ENCODE peak calls at places on chromosomes 11 and 22, in six cellular contexts. One of them, this sample, is unnamed.

GRCh38 chr11:125110506-125110905 is 920 bp downstream of the TMEM218 start:
- DNase-seq in fibroblast of pulmonary artery: no peak
- DNase-seq in ascending aorta: no peak
- DNase-seq in A549: no peak
- DNase-seq in skeletal muscle cell: no peak
- DNase-seq in AG04450: no peak
- DNase-seq in this sample: no peak

GRCh38 chr22:28032896-28033295 is 113.8 kb upstream of the PITPNB start:
- DNase-seq in AG04450: no peak
- DNase-seq in ascending aorta: no peak
- DNase-seq in skeletal muscle cell: no peak
- DNase-seq in A549: no peak
- DNase-seq in fibroblast of pulmonary artery: no peak
- DNase-seq in this sample: no peak

GRCh38 chr11:35126000-35126878 is 12.7 kb upstream of the CD44 start:
- DNase-seq in fibroblast of pulmonary artery: no peak
- DNase-seq in ascending aorta: no peak
- DNase-seq in AG04450: no peak
- DNase-seq in skeletal muscle cell: no peak
- DNase-seq in A549: no peak
- DNase-seq in this sample: no peak

GRCh38 chr22:45233827-45234226 is 6.9 kb downstream of the KIAA0930 start:
- DNase-seq in skeletal muscle cell: no peak
- DNase-seq in AG04450: no peak
- DNase-seq in A549: no peak
- DNase-seq in ascending aorta: no peak
- DNase-seq in fibroblast of pulmonary artery: no peak
- DNase-seq in this sample: no peak

GRCh38 chr11:130063398-130063797 is 6.3 kb upstream of the APLP2 start:
- DNase-seq in skeletal muscle cell: no peak
- DNase-seq in A549: no peak
- DNase-seq in AG04450: no peak
- DNase-seq in ascending aorta: no peak
- DNase-seq in fibroblast of pulmonary artery: no peak
- DNase-seq in this sample: no peak

GRCh38 chr11:44877908-44878459 is 72.7 kb downstream of the TP53I11 start:
- DNase-seq in skeletal muscle cell: no peak
- DNase-seq in ascending aorta: no peak
- DNase-seq in AG04450: no peak
- DNase-seq in fibroblast of pulmonary artery: peak; percentile 57
- DNase-seq in A549: no peak
- DNase-seq in this sample: no peak

GRCh38 chr11:4479676-4480075 is 2.8 kb upstream of the OR52K1 start:
- DNase-seq in fibroblast of pulmonary artery: no peak
- DNase-seq in A549: no peak
- DNase-seq in AG04450: no peak
- DNase-seq in skeletal muscle cell: no peak
- DNase-seq in ascending aorta: no peak
- DNase-seq in this sample: no peak

GRCh38 chr22:31044262-31044861 is 36.8 kb upstream of the SMTN start:
- DNase-seq in fibroblast of pulmonary artery: peak; percentile 84
- DNase-seq in ascending aorta: peak; percentile 30
- DNase-seq in AG04450: peak; percentile 46
- DNase-seq in skeletal muscle cell: no peak
- DNase-seq in A549: no peak
- DNase-seq in this sample: no peak

GRCh38 chr11:124114942-124115781 is at the start of gene VWA5A:
- DNase-seq in ascending aorta: peak; percentile 44
- DNase-seq in fibroblast of pulmonary artery: peak; percentile 90
- DNase-seq in A549: peak; percentile 52
- DNase-seq in skeletal muscle cell: peak; percentile 69
- DNase-seq in AG04450: peak; percentile 58
- DNase-seq in this sample: peak; percentile 91

GRCh38 chr11:87967459-87967858 is 207.8 kb downstream of the RAB38 start:
- DNase-seq in A549: no peak
- DNase-seq in AG04450: no peak
- DNase-seq in fibroblast of pulmonary artery: no peak
- DNase-seq in skeletal muscle cell: no peak
- DNase-seq in ascending aorta: no peak
- DNase-seq in this sample: no peak

GRCh38 chr11:67006029-67006884 is 16.7 kb upstream of the SYT12 start:
- DNase-seq in A549: peak; percentile 92
- DNase-seq in AG04450: no peak
- DNase-seq in skeletal muscle cell: no peak
- DNase-seq in fibroblast of pulmonary artery: peak; percentile 26
- DNase-seq in ascending aorta: no peak
- DNase-seq in this sample: no peak

GRCh38 chr11:3824714-3825472 is 15.9 kb downstream of the RHOG start:
- DNase-seq in skeletal muscle cell: no peak
- DNase-seq in A549: peak; percentile 80
- DNase-seq in ascending aorta: no peak
- DNase-seq in AG04450: no peak
- DNase-seq in fibroblast of pulmonary artery: peak; percentile 55
- DNase-seq in this sample: no peak

GRCh38 chr11:100878474-100878873 is 191.4 kb downstream of the ARHGAP42 start:
- DNase-seq in A549: no peak
- DNase-seq in skeletal muscle cell: peak; percentile 96
- DNase-seq in ascending aorta: no peak
- DNase-seq in fibroblast of pulmonary artery: peak; percentile 71
- DNase-seq in AG04450: no peak
- DNase-seq in this sample: peak; percentile 79

GRCh38 chr11:95792200-95792599 is 1.9 kb downstream of the CEP57 start:
- DNase-seq in AG04450: no peak
- DNase-seq in fibroblast of pulmonary artery: no peak
- DNase-seq in ascending aorta: no peak
- DNase-seq in A549: no peak
- DNase-seq in skeletal muscle cell: no peak
- DNase-seq in this sample: no peak
- H3K4me3 ChIP-seq in AG04450: no peak overlapping the region
- H3K4me3 ChIP-seq in fibroblast of pulmonary artery: no peak overlapping the region
- H3K4me3 ChIP-seq in ascending aorta: no peak overlapping the region
- H3K4me3 ChIP-seq in A549: no peak overlapping the region
- H3K4me3 ChIP-seq in skeletal muscle cell: no peak overlapping the region
- H3K4me3 ChIP-seq in this sample: no peak overlapping the region

DNA sequence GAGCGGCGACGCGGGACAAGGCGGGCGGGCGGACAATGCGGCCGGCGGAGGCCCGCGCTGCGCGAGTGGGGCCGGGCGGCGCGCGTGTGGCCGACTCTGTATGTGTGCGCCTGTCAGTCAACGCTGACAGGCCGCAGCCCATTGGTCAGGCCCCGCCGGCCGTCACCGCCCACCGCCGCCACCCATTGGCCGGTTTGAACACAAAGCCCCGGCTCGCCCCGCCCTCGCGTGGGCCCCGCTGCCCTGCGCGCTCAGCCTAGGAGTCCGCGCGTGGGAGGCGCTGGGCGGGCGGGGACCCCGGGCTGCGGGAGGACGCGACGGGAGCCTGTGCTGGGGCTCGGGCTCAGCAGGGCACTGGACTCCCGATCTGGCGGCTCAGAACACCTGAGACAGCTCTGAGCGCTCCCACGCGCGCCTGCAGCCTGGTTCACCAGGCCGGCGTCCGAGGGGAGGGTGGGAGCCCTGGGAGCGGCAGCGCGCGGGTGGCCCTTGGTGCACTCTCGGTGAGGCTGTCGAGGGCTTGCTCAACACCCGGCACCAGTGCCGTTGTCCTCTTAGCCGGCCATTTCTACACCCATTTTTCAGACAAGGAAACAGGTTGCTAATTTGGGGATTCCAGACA is at the start of gene SUN2:
- DNase-seq in A549: peak; percentile 81
- DNase-seq in AG04450: peak; percentile 34
- DNase-seq in skeletal muscle cell: no peak
- DNase-seq in ascending aorta: peak; percentile 86
- DNase-seq in fibroblast of pulmonary artery: peak; percentile 83
- DNase-seq in this sample: peak; percentile 81
- H3K4me3 ChIP-seq in A549: peak within 1 kb of the TSS; percentile 100
- H3K4me3 ChIP-seq in AG04450: peak within 1 kb of the TSS; percentile 71
- H3K4me3 ChIP-seq in skeletal muscle cell: peak within 1 kb of the TSS; percentile 56
- H3K4me3 ChIP-seq in ascending aorta: peak within 1 kb of the TSS; percentile 72
- H3K4me3 ChIP-seq in fibroblast of pulmonary artery: peak within 1 kb of the TSS; percentile 58
- H3K4me3 ChIP-seq in this sample: peak within 1 kb of the TSS; percentile 63

GRCh38 chr11:128499613-128500213 is 87.6 kb downstream of the ETS1 start:
- DNase-seq in skeletal muscle cell: no peak
- DNase-seq in AG04450: no peak
- DNase-seq in ascending aorta: no peak
- DNase-seq in A549: no peak
- DNase-seq in fibroblast of pulmonary artery: no peak
- DNase-seq in this sample: no peak

GRCh38 chr11:128496684-128497056 is 90.7 kb downstream of the ETS1 start:
- DNase-seq in skeletal muscle cell: no peak
- DNase-seq in ascending aorta: no peak
- DNase-seq in A549: peak; percentile 65
- DNase-seq in AG04450: no peak
- DNase-seq in fibroblast of pulmonary artery: no peak
- DNase-seq in this sample: no peak

GRCh38 chr11:128498846-128499245 is 88.5 kb downstream of the ETS1 start:
- DNase-seq in fibroblast of pulmonary artery: no peak
- DNase-seq in ascending aorta: no peak
- DNase-seq in AG04450: no peak
- DNase-seq in A549: no peak
- DNase-seq in skeletal muscle cell: no peak
- DNase-seq in this sample: peak; percentile 62

GRCh38 chr11:128496249-128496648 is 91.1 kb downstream of the ETS1 start:
- DNase-seq in AG04450: no peak
- DNase-seq in ascending aorta: no peak
- DNase-seq in skeletal muscle cell: no peak
- DNase-seq in A549: no peak
- DNase-seq in fibroblast of pulmonary artery: no peak
- DNase-seq in this sample: no peak

DNA sequence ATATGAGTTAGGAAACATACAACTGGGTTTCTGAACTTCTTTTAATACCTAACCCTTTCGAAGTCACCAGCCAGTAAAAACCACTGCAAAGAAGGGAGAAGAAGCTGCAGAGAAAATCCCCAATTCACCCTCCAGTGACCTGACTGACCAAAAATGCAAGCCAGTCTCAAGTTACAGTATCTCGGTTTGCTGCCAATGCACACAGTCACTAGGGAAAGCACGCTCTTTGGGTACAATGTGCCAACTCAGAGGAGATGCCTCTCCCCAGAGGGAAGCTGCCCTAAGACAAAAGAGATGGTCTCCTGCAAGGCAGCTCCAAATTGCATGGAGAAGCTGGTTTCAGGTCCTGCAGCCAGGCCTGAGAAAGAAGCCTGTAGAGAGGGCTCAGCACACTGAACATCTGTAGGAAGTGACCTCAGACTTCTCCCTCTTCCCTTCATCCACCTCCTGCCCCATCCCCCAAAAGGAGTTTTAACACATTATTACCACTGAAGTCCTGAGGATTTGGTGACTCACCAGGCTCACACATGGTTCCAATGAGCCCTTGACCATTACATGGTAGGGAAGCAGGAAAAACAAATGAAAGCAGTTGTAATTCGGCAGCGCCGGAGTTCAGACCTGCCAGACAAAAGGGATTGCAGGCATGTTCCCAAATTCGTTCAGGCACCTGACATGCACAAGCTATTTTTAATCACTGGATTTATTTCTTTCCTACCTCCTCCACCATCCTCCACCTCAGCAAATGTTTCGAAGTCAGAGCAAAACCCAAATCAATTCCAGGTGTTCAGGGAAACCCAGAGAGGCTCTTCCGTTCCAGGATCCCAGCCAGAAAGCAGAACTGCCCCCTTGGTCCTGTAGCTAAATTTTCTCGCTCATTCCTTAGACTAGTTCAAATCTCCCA is 90.1 kb downstream of the ETS1 start:
- DNase-seq in fibroblast of pulmonary artery: peak; percentile 96
- DNase-seq in A549: peak; percentile 86
- DNase-seq in skeletal muscle cell: peak; percentile 93
- DNase-seq in AG04450: peak; percentile 95
- DNase-seq in ascending aorta: no peak
- DNase-seq in this sample: peak; percentile 99
- H3K4me3 ChIP-seq in fibroblast of pulmonary artery: peak overlapping the region; percentile 39
- H3K4me3 ChIP-seq in A549: peak overlapping the region; percentile 12
- H3K4me3 ChIP-seq in skeletal muscle cell: peak overlapping the region; percentile 32
- H3K4me3 ChIP-seq in AG04450: peak overlapping the region; percentile 46
- H3K4me3 ChIP-seq in ascending aorta: no peak overlapping the region
- H3K4me3 ChIP-seq in this sample: peak overlapping the region; percentile 14

GRCh38 chr11:73542175-73542574 is 55.7 kb downstream of the FAM168A start:
- DNase-seq in A549: no peak
- DNase-seq in skeletal muscle cell: no peak
- DNase-seq in ascending aorta: no peak
- DNase-seq in AG04450: no peak
- DNase-seq in fibroblast of pulmonary artery: peak; percentile 56
- DNase-seq in this sample: no peak

GRCh38 chr11:73539506-73540084 is 58.3 kb downstream of the FAM168A start:
- DNase-seq in A549: no peak
- DNase-seq in skeletal muscle cell: no peak
- DNase-seq in fibroblast of pulmonary artery: no peak
- DNase-seq in ascending aorta: no peak
- DNase-seq in AG04450: no peak
- DNase-seq in this sample: no peak

GRCh38 chr11:73538381-73538872 is 59.5 kb downstream of the FAM168A start:
- DNase-seq in AG04450: no peak
- DNase-seq in A549: no peak
- DNase-seq in fibroblast of pulmonary artery: peak; percentile 24
- DNase-seq in skeletal muscle cell: no peak
- DNase-seq in ascending aorta: no peak
- DNase-seq in this sample: no peak
- H3K4me3 ChIP-seq in AG04450: no peak overlapping the region
- H3K4me3 ChIP-seq in A549: no peak overlapping the region
- H3K4me3 ChIP-seq in fibroblast of pulmonary artery: no peak overlapping the region
- H3K4me3 ChIP-seq in skeletal muscle cell: no peak overlapping the region
- H3K4me3 ChIP-seq in ascending aorta: no peak overlapping the region
- H3K4me3 ChIP-seq in this sample: no peak overlapping the region

DNA sequence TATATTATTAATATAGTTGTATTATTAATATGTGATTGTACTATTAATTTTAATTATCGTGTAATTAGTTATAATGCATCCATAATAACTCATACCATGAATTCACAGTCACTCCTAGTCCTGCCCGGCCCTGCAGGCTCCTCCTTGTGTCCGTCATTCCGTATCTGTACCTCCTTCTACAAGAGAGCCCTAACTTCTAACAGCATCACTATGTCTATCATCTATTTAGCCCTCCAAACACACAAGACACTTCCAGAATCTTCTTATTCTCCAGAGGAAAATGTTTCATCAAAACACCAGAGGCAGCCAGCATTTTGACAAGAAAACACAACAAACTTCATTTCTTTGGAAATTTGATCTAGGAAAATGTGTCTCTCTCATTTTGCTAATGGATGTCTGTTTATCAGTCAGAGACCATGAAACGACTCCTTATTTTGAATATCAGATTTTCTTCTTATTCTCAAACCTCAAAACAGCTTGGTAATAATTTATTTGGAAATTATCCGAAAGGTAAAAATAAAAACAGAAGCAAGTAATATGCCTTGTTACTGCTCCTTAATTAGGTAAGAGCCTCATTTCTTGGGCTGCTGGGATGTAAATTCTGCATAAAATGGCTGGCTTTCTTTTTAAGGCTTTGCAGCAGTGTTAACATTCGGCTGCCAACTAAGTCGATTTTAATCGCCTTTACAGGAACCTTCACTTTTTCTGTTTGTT is 23.1 kb upstream of the SEPTIN5 start:
- DNase-seq in AG04450: no peak
- DNase-seq in ascending aorta: no peak
- DNase-seq in A549: no peak
- DNase-seq in skeletal muscle cell: no peak
- DNase-seq in fibroblast of pulmonary artery: no peak
- DNase-seq in this sample: no peak
- H3K4me3 ChIP-seq in AG04450: peak overlapping the region; percentile 45
- H3K4me3 ChIP-seq in ascending aorta: no peak overlapping the region
- H3K4me3 ChIP-seq in A549: peak overlapping the region; percentile 26
- H3K4me3 ChIP-seq in skeletal muscle cell: peak overlapping the region; percentile 25
- H3K4me3 ChIP-seq in fibroblast of pulmonary artery: no peak overlapping the region
- H3K4me3 ChIP-seq in this sample: no peak overlapping the region

This sample was measured in astrocyte of the spinal cord.